ENCODE peak calls at places on chromosomes 11 and 22, in four cellular contexts. O is PC-3, G is body of pancreas, I is astrocyte of the cerebellum. E is an unnamed sample.

GRCh38 chr11:6576471-6577373 is 26.7 kb downstream of the RRP8 start:
- DNase-seq in O (no peak), I (peak; percentile 84), G (no peak), E (peak; percentile 65)

GRCh38 chr11:59062602-59063529 is 23.2 kb upstream of the GLYATL1B start:
- DNase-seq in O (no peak), G (no peak), I (no peak), E (no peak)

GRCh38 chr22:49281467-49282340 is 546.0 kb downstream of the BRD1 start:
- DNase-seq in G (no peak), O (no peak), I (no peak), E (no peak)

GRCh38 chr11:66112640-66113098 is 42.6 kb downstream of the PACS1 start:
- DNase-seq in I (peak; percentile 65), G (peak; percentile 16), O (peak; percentile 92), E (peak; percentile 66)

GRCh38 chr11:94544832-94545640 is 1.3 kb downstream of the FUT4 start:
- DNase-seq in G (peak; percentile 65), I (no peak), O (no peak), E (no peak)

GRCh38 chr22:50641696-50642607 is 14.0 kb upstream of the ARSA start:
- DNase-seq in O (no peak), G (no peak), I (no peak), E (no peak)

GRCh38 chr22:23213581-23214341 is 33.5 kb downstream of the BCR start:
- DNase-seq in I (no peak), G (no peak), O (no peak), E (no peak)

GRCh38 chr11:34546511-34547206 is 33.1 kb upstream of the ELF5 start:
- DNase-seq in I (no peak), O (peak; percentile 34), G (no peak), E (no peak)

GRCh38 chr11:72191961-72192381 is at the start of gene FOLR1:
- DNase-seq in I (no peak), O (peak; percentile 44), G (no peak), E (no peak)

GRCh38 chr22:23826510-23827350 is 12.1 kb downstream of the DERL3 start:
- DNase-seq in I (no peak), G (no peak), O (no peak), E (no peak)

GRCh38 chr11:20754957-20755356 is 85.6 kb downstream of the NELL1 start:
- DNase-seq in G (no peak), O (no peak), I (no peak), E (no peak)
- TF ChIP-seq CTCF in G (no peak), O (peak; percentile 15), I (no peak), E (no peak)

DNA sequence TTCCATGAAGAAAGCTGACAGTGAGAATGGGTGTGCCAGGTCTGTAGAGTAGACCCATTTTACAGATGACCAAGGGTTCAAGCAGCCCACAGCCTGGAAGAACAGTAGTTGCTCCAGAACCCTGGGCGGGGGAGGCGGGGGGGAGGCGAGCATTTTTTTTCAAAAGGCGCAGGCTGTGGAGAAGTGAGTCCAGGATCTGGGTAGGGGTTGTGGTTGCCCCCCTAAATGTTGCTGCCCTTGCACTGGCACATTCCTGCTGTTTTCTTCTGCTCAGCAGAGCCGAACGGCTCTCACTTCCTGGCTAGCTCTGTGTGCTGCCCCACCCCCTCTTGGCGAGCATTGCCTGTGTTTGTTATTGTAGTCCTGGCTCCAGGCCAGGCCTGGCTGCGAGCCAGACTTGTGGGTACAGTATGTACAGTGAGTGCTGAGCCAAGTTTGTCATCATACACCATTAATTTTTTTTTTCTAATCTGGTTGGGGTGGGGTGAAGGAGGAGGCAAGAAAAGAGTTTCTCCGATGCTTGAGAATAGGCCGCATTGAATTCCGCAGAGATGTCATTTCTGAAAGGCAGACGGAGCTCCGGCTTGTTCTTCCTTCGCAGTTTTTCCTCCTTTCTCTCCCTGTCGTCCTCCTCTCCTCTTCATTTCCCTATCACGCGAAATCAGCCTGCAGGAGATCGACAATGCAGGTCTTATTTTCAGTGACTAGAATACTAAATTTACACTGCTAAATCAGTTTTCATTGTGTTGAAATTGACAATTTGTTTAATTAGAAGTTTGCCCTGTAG is 100.5 kb downstream of the ZBTB16 start:
- DNase-seq in I (peak; percentile 96), G (peak; percentile 100), O (peak; percentile 99), E (peak; percentile 81)
- H3K4me3 ChIP-seq in I (no peak overlapping the region), G (no peak overlapping the region), O (peak overlapping the region; percentile 15), E (no peak overlapping the region)

DNA sequence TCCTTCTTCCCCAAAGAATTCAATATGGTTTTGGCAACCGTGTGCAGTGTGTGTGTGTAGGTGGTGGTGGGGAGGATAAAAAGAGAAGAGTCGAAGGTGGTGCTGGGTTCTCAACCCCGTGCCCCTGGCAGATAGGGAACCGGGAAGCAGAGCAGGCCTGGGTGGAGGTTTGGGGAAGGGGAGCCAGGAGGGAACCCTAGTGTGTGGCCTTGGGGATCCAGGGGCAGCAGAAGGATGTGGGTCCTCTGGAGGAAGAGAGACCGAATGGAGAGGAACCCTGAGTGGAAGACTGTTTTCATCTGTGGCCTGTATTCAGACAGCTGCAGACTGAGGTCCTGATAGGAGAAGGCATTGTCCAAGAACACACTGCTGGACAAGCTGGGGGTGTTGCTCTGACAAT is 73.3 kb upstream of the B3GAT1 start:
- DNase-seq in I (no peak), O (no peak), G (no peak), E (no peak)
- TF ChIP-seq CTCF in I (no peak), O (no peak), G (no peak), E (no peak)

GRCh38 chr11:121449626-121450025 is 2.5 kb upstream of the SORL1 start:
- DNase-seq in O (no peak), G (no peak), I (no peak), E (no peak)
- H3K4me3 ChIP-seq in O (no peak overlapping the region), G (no peak overlapping the region), I (no peak overlapping the region), E (no peak overlapping the region)

DNA sequence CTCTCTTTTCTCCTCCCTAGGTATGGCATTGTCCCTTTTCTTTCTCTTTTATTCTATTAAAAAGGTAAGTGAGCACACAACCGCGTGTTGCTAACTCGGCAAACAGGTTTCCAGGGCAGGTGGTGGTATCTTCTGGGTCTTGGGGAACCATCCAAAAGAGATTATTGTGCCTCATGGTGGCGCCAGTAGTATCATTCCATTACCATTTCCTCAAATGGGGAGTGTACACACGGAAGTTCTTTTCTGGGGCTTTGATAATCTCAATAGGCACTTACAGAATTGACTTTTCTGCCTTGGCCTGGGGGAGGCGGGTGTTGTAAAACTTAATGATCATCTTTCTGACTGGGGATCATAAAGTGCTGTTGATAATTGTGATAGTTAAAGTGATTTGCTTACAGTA is 234.1 kb downstream of the KIRREL3 start:
- DNase-seq in O (peak; percentile 4), I (no peak), G (no peak), E (no peak)
- TF ChIP-seq CTCF in O (no peak), I (no peak), G (no peak), E (no peak)

GRCh38 chr11:86952221-86952875 is 2.8 kb downstream of the FZD4 start:
- DNase-seq in O (no peak), I (no peak), G (no peak), E (no peak)

GRCh38 chr11:86954288-86955110 is 696 bp downstream of the FZD4 start:
- DNase-seq in O (no peak), G (peak; percentile 82), I (no peak), E (no peak)

GRCh38 chr11:86952933-86953637 is 2.1 kb downstream of the FZD4 start:
- DNase-seq in O (no peak), G (no peak), I (no peak), E (no peak)

GRCh38 chr11:86949995-86950993 is 4.9 kb downstream of the FZD4 start:
- DNase-seq in I (no peak), O (peak; percentile 24), G (no peak), E (peak; percentile 68)

GRCh38 chr11:86951706-86952105 is 3.5 kb downstream of the FZD4 start:
- DNase-seq in I (no peak), O (no peak), G (no peak), E (no peak)
- H3K4me3 ChIP-seq in I (no peak overlapping the region), O (peak overlapping the region; percentile 2), G (no peak overlapping the region), E (no peak overlapping the region)

DNA sequence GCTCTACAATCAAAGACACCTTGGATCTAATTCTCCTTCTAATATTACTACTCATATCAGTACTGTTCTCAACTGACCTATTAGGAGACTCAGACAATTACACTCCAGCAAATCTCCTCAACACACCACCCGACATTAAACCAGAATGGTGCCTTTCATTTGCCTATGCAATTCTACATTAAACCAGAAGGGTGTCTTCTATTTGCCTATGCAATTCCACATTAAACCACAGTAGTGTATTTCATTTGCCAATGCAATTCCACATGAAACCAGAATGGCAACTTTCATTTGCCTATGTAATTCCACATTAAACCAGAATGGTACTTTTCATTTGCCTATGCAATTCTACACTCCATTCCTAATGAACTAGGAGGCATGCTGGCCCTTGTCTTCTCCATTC is 15.3 kb upstream of the APOL3 start:
- DNase-seq in O (peak; percentile 33), I (no peak), G (no peak), E (no peak)
- TF ChIP-seq CTCF in O (peak; percentile 27), I (no peak), G (no peak), E (no peak)

GRCh38 chr11:10777806-10778205 is 26.8 kb downstream of the CTR9 start:
- DNase-seq in O (no peak), I (no peak), G (no peak), E (no peak)

GRCh38 chr11:10777393-10777793 is 26.3 kb downstream of the CTR9 start:
- DNase-seq in O (no peak), I (no peak), G (no peak), E (no peak)

GRCh38 chr11:10778217-10778970 is 27.3 kb downstream of the CTR9 start:
- DNase-seq in I (peak; percentile 19), O (no peak), G (peak; percentile 55), E (peak; percentile 81)

GRCh38 chr11:10780040-10780439 is 28.7 kb downstream of the EIF4G2 start:
- DNase-seq in I (no peak), G (no peak), O (no peak), E (no peak)

DNA sequence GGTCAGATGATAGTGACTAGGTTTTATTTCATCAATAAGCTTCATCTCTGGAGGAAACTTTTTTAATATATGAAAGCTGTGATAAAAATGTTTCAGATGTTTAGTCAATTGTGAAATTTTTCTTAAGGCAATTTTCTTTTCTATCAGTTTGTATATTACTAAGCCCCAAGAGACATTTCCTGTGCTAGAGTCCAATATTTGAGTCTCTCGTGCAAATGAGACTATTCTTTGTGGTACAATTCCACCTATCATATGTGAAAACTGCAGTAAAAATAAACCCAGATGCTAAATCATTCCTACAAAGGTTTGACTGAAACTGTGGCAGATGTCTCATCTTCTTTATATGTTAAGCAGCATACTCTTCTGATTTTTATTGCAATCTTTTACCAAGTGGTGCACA is 28.0 kb downstream of the CTR9 start:
- DNase-seq in I (no peak), O (no peak), G (no peak), E (peak; percentile 25)
- H3K4me3 ChIP-seq in I (no peak overlapping the region), O (no peak overlapping the region), G (no peak overlapping the region), E (no peak overlapping the region)

E was measured in AG09309.